ENCODE peak calls at places on chromosomes 6 and 20, in eight cellular contexts. One of them, this sample, is unnamed.

GRCh38 chr6:148973809-148974208 is 227.0 kb downstream of the UST start:
- DNase-seq in hypothalamus: peak
- DNase-seq in iPS-NIHi11: no peak
- DNase-seq in NCI-H2081: peak
- DNase-seq in foreskin fibroblast: peak
- DNase-seq in cerebellum: peak
- DNase-seq in effector memory CD4-positive, alpha-beta T cell: no peak
- DNase-seq in astrocyte of the hippocampus: peak
- DNase-seq in this sample: peak

GRCh38 chr6:137497722-137498463 is 3.7 kb upstream of the OLIG3 start:
- DNase-seq in effector memory CD4-positive, alpha-beta T cell: no peak
- DNase-seq in astrocyte of the hippocampus: no peak
- DNase-seq in iPS-NIHi11: peak
- DNase-seq in hypothalamus: no peak
- DNase-seq in foreskin fibroblast: no peak
- DNase-seq in NCI-H2081: no peak
- DNase-seq in cerebellum: no peak
- DNase-seq in this sample: no peak

GRCh38 chr6:150394053-150394875 is 25.5 kb downstream of the IYD start:
- DNase-seq in iPS-NIHi11: no peak
- DNase-seq in hypothalamus: no peak
- DNase-seq in astrocyte of the hippocampus: no peak
- DNase-seq in foreskin fibroblast: no peak
- DNase-seq in effector memory CD4-positive, alpha-beta T cell: no peak
- DNase-seq in NCI-H2081: no peak
- DNase-seq in cerebellum: no peak
- DNase-seq in this sample: no peak

GRCh38 chr20:24708411-24709295 is 239.2 kb downstream of the SYNDIG1 start:
- DNase-seq in foreskin fibroblast: no peak
- DNase-seq in NCI-H2081: no peak
- DNase-seq in cerebellum: no peak
- DNase-seq in hypothalamus: no peak
- DNase-seq in effector memory CD4-positive, alpha-beta T cell: no peak
- DNase-seq in iPS-NIHi11: no peak
- DNase-seq in astrocyte of the hippocampus: no peak
- DNase-seq in this sample: no peak

GRCh38 chr20:25040438-25040831 is 17.5 kb downstream of the ACSS1 start:
- DNase-seq in foreskin fibroblast: peak
- DNase-seq in hypothalamus: no peak
- DNase-seq in effector memory CD4-positive, alpha-beta T cell: no peak
- DNase-seq in NCI-H2081: no peak
- DNase-seq in cerebellum: peak
- DNase-seq in astrocyte of the hippocampus: peak
- DNase-seq in iPS-NIHi11: no peak
- DNase-seq in this sample: no peak

GRCh38 chr6:36201612-36202011 is 5.1 kb downstream of the BRPF3 start:
- DNase-seq in astrocyte of the hippocampus: no peak
- DNase-seq in NCI-H2081: no peak
- DNase-seq in cerebellum: no peak
- DNase-seq in foreskin fibroblast: no peak
- DNase-seq in hypothalamus: no peak
- DNase-seq in effector memory CD4-positive, alpha-beta T cell: no peak
- DNase-seq in iPS-NIHi11: no peak
- DNase-seq in this sample: no peak

GRCh38 chr20:34538671-34539123 is 19.8 kb upstream of the MAP1LC3A start:
- DNase-seq in hypothalamus: peak
- DNase-seq in iPS-NIHi11: peak
- DNase-seq in effector memory CD4-positive, alpha-beta T cell: peak
- DNase-seq in foreskin fibroblast: peak
- DNase-seq in cerebellum: no peak
- DNase-seq in astrocyte of the hippocampus: peak
- DNase-seq in NCI-H2081: no peak
- DNase-seq in this sample: peak

GRCh38 chr20:48722002-48722731 is 105.6 kb downstream of the PREX1 start:
- DNase-seq in NCI-H2081: no peak
- DNase-seq in iPS-NIHi11: no peak
- DNase-seq in cerebellum: no peak
- DNase-seq in foreskin fibroblast: peak
- DNase-seq in astrocyte of the hippocampus: peak
- DNase-seq in effector memory CD4-positive, alpha-beta T cell: no peak
- DNase-seq in hypothalamus: peak
- DNase-seq in this sample: peak

GRCh38 chr20:10110151-10110550 is 75.4 kb downstream of the ANKEF1 start:
- DNase-seq in iPS-NIHi11: no peak
- DNase-seq in effector memory CD4-positive, alpha-beta T cell: no peak
- DNase-seq in NCI-H2081: no peak
- DNase-seq in foreskin fibroblast: peak
- DNase-seq in astrocyte of the hippocampus: peak
- DNase-seq in cerebellum: no peak
- DNase-seq in hypothalamus: no peak
- DNase-seq in this sample: no peak

GRCh38 chr20:38754924-38755323 is 6.7 kb downstream of the ACTR5 start:
- DNase-seq in foreskin fibroblast: no peak
- DNase-seq in iPS-NIHi11: no peak
- DNase-seq in NCI-H2081: no peak
- DNase-seq in hypothalamus: no peak
- DNase-seq in cerebellum: no peak
- DNase-seq in astrocyte of the hippocampus: no peak
- DNase-seq in effector memory CD4-positive, alpha-beta T cell: no peak
- DNase-seq in this sample: no peak

GRCh38 chr6:150547511-150548222 is 52.0 kb upstream of the PLEKHG1 start:
- DNase-seq in foreskin fibroblast: no peak
- DNase-seq in hypothalamus: peak
- DNase-seq in cerebellum: no peak
- DNase-seq in effector memory CD4-positive, alpha-beta T cell: no peak
- DNase-seq in iPS-NIHi11: peak
- DNase-seq in astrocyte of the hippocampus: no peak
- DNase-seq in NCI-H2081: no peak
- DNase-seq in this sample: peak

GRCh38 chr6:149443411-149444181 is 41.2 kb downstream of the ZC3H12D start:
- DNase-seq in cerebellum: no peak
- DNase-seq in NCI-H2081: no peak
- DNase-seq in foreskin fibroblast: peak
- DNase-seq in astrocyte of the hippocampus: no peak
- DNase-seq in iPS-NIHi11: no peak
- DNase-seq in effector memory CD4-positive, alpha-beta T cell: no peak
- DNase-seq in hypothalamus: peak
- DNase-seq in this sample: peak

GRCh38 chr20:52422574-52423463 is 231.2 kb upstream of the ZFP64 start:
- DNase-seq in hypothalamus: no peak
- DNase-seq in astrocyte of the hippocampus: no peak
- DNase-seq in effector memory CD4-positive, alpha-beta T cell: no peak
- DNase-seq in foreskin fibroblast: no peak
- DNase-seq in NCI-H2081: no peak
- DNase-seq in cerebellum: no peak
- DNase-seq in iPS-NIHi11: no peak
- DNase-seq in this sample: no peak

GRCh38 chr20:50776122-50776795 is 18.6 kb upstream of the BCAS4 start:
- DNase-seq in hypothalamus: no peak
- DNase-seq in effector memory CD4-positive, alpha-beta T cell: no peak
- DNase-seq in astrocyte of the hippocampus: no peak
- DNase-seq in iPS-NIHi11: no peak
- DNase-seq in foreskin fibroblast: no peak
- DNase-seq in cerebellum: no peak
- DNase-seq in NCI-H2081: no peak
- DNase-seq in this sample: no peak

GRCh38 chr6:138554146-138554545 is 54.9 kb upstream of the NHSL1 start:
- DNase-seq in iPS-NIHi11: no peak
- DNase-seq in foreskin fibroblast: no peak
- DNase-seq in cerebellum: no peak
- DNase-seq in hypothalamus: no peak
- DNase-seq in NCI-H2081: no peak
- DNase-seq in astrocyte of the hippocampus: no peak
- DNase-seq in effector memory CD4-positive, alpha-beta T cell: no peak
- DNase-seq in this sample: no peak

GRCh38 chr6:112233864-112234263 is 20.5 kb downstream of the LAMA4 start:
- DNase-seq in hypothalamus: no peak
- DNase-seq in NCI-H2081: no peak
- DNase-seq in foreskin fibroblast: peak
- DNase-seq in effector memory CD4-positive, alpha-beta T cell: no peak
- DNase-seq in iPS-NIHi11: no peak
- DNase-seq in astrocyte of the hippocampus: no peak
- DNase-seq in cerebellum: no peak
- DNase-seq in this sample: no peak

GRCh38 chr6:33628401-33628964 is 7.4 kb downstream of the ITPR3 start:
- DNase-seq in astrocyte of the hippocampus: no peak
- DNase-seq in NCI-H2081: peak
- DNase-seq in iPS-NIHi11: no peak
- DNase-seq in effector memory CD4-positive, alpha-beta T cell: no peak
- DNase-seq in hypothalamus: no peak
- DNase-seq in cerebellum: no peak
- DNase-seq in foreskin fibroblast: no peak
- DNase-seq in this sample: no peak

GRCh38 chr6:67680297-67680932 is 954.7 kb upstream of the ADGRB3 start:
- DNase-seq in hypothalamus: no peak
- DNase-seq in foreskin fibroblast: peak
- DNase-seq in cerebellum: no peak
- DNase-seq in NCI-H2081: no peak
- DNase-seq in astrocyte of the hippocampus: peak
- DNase-seq in iPS-NIHi11: no peak
- DNase-seq in effector memory CD4-positive, alpha-beta T cell: no peak
- DNase-seq in this sample: no peak

GRCh38 chr6:157227202-157228166 is 95.8 kb downstream of the TMEM242 start:
- DNase-seq in effector memory CD4-positive, alpha-beta T cell: no peak
- DNase-seq in NCI-H2081: peak
- DNase-seq in hypothalamus: no peak
- DNase-seq in iPS-NIHi11: no peak
- DNase-seq in astrocyte of the hippocampus: no peak
- DNase-seq in foreskin fibroblast: no peak
- DNase-seq in cerebellum: no peak
- DNase-seq in this sample: no peak

GRCh38 chr20:63694596-63695418 is 1.6 kb upstream of the TNFRSF6B start:
- DNase-seq in foreskin fibroblast: no peak
- DNase-seq in hypothalamus: no peak
- DNase-seq in iPS-NIHi11: peak
- DNase-seq in astrocyte of the hippocampus: no peak
- DNase-seq in effector memory CD4-positive, alpha-beta T cell: no peak
- DNase-seq in cerebellum: no peak
- DNase-seq in NCI-H2081: no peak
- DNase-seq in this sample: no peak

GRCh38 chr6:53794073-53794719 is 609 bp upstream of the LRRC1 start:
- DNase-seq in astrocyte of the hippocampus: peak
- DNase-seq in NCI-H2081: peak
- DNase-seq in hypothalamus: peak
- DNase-seq in foreskin fibroblast: peak
- DNase-seq in iPS-NIHi11: peak
- DNase-seq in cerebellum: peak
- DNase-seq in effector memory CD4-positive, alpha-beta T cell: peak
- DNase-seq in this sample: peak

GRCh38 chr6:153145591-153145990 is 14.5 kb upstream of the RGS17 start:
- DNase-seq in hypothalamus: no peak
- DNase-seq in foreskin fibroblast: no peak
- DNase-seq in astrocyte of the hippocampus: no peak
- DNase-seq in NCI-H2081: peak
- DNase-seq in cerebellum: no peak
- DNase-seq in iPS-NIHi11: no peak
- DNase-seq in effector memory CD4-positive, alpha-beta T cell: no peak
- DNase-seq in this sample: no peak

GRCh38 chr20:1033751-1034419 is 31.8 kb upstream of the RSPO4 start:
- DNase-seq in hypothalamus: no peak
- DNase-seq in astrocyte of the hippocampus: no peak
- DNase-seq in foreskin fibroblast: no peak
- DNase-seq in cerebellum: no peak
- DNase-seq in effector memory CD4-positive, alpha-beta T cell: no peak
- DNase-seq in iPS-NIHi11: no peak
- DNase-seq in NCI-H2081: no peak
- DNase-seq in this sample: no peak

GRCh38 chr6:122717350-122717749 is 62.2 kb upstream of the FABP7 start:
- DNase-seq in effector memory CD4-positive, alpha-beta T cell: no peak
- DNase-seq in NCI-H2081: peak
- DNase-seq in cerebellum: peak
- DNase-seq in foreskin fibroblast: no peak
- DNase-seq in iPS-NIHi11: peak
- DNase-seq in hypothalamus: no peak
- DNase-seq in astrocyte of the hippocampus: peak
- DNase-seq in this sample: no peak

GRCh38 chr20:61253640-61254511 is 1.8 kb downstream of the CDH4 start:
- DNase-seq in iPS-NIHi11: peak
- DNase-seq in cerebellum: no peak
- DNase-seq in foreskin fibroblast: no peak
- DNase-seq in NCI-H2081: no peak
- DNase-seq in hypothalamus: no peak
- DNase-seq in astrocyte of the hippocampus: peak
- DNase-seq in effector memory CD4-positive, alpha-beta T cell: no peak
- DNase-seq in this sample: peak

GRCh38 chr20:63972312-63973159 is 2.8 kb upstream of the ZNF512B start:
- DNase-seq in astrocyte of the hippocampus: peak
- DNase-seq in foreskin fibroblast: no peak
- DNase-seq in iPS-NIHi11: no peak
- DNase-seq in hypothalamus: no peak
- DNase-seq in NCI-H2081: no peak
- DNase-seq in cerebellum: no peak
- DNase-seq in effector memory CD4-positive, alpha-beta T cell: no peak
- DNase-seq in this sample: no peak

GRCh38 chr6:122754191-122754731 is 25.3 kb upstream of the FABP7 start:
- DNase-seq in astrocyte of the hippocampus: no peak
- DNase-seq in iPS-NIHi11: no peak
- DNase-seq in cerebellum: no peak
- DNase-seq in hypothalamus: no peak
- DNase-seq in NCI-H2081: no peak
- DNase-seq in foreskin fibroblast: no peak
- DNase-seq in effector memory CD4-positive, alpha-beta T cell: no peak
- DNase-seq in this sample: no peak

GRCh38 chr6:110813813-110814487 is 1.3 kb downstream of the CDK19 start:
- DNase-seq in astrocyte of the hippocampus: no peak
- DNase-seq in effector memory CD4-positive, alpha-beta T cell: no peak
- DNase-seq in hypothalamus: no peak
- DNase-seq in cerebellum: peak
- DNase-seq in foreskin fibroblast: no peak
- DNase-seq in NCI-H2081: no peak
- DNase-seq in iPS-NIHi11: peak
- DNase-seq in this sample: no peak